ENCODE peak calls at places on chromosomes 6 and 20, in ten cellular contexts. G is right lobe of liver, H is Peyer's patch, V is lower leg skin, J is left ventricle myocardium inferior, B is Panc1, R is fibroblast of the aortic adventitia, Z is brain microvascular endothelial cell, E is cardiac fibroblast, S is fibroblast of mammary gland. U is an unnamed sample.

GRCh38 chr6:94196891-94197290 is 777.5 kb upstream of the EPHA7 start:
- DNase-seq in G (no peak), H (no peak), V (no peak), J (no peak), B (no peak), R (no peak), Z (no peak), E (no peak), S (no peak), U (no peak)

GRCh38 chr20:20303742-20304141 is 64.2 kb upstream of the INSM1 start:
- DNase-seq in G (no peak), H (peak), V (no peak), J (peak), B (no peak), R (no peak), Z (no peak), E (no peak), S (no peak), U (no peak)

GRCh38 chr6:12266571-12266970 is 23.6 kb upstream of the EDN1 start:
- DNase-seq in G (no peak), H (no peak), V (no peak), J (no peak), B (no peak), R (peak), Z (peak), E (peak), S (peak), U (peak)

GRCh38 chr20:18524646-18525045 is 16.9 kb downstream of the SEC23B start:
- DNase-seq in G (no peak), H (no peak), V (no peak), J (no peak), B (no peak), R (peak), Z (peak), E (peak), S (peak), U (peak)

GRCh38 chr6:136011475-136011874 is 160.0 kb downstream of the PDE7B start:
- DNase-seq in G (no peak), H (no peak), V (no peak), J (no peak), B (no peak), R (peak), Z (no peak), E (peak), S (peak), U (peak)

GRCh38 chr20:36988494-36988966 is 37.0 kb upstream of the SAMHD1 start:
- DNase-seq in G (no peak), H (no peak), V (no peak), J (no peak), B (no peak), R (peak), Z (peak), E (peak), S (peak), U (peak)

GRCh38 chr6:110654096-110654820 is 161.0 kb downstream of the CDK19 start:
- DNase-seq in G (no peak), H (no peak), V (no peak), J (no peak), B (peak), R (no peak), Z (no peak), E (no peak), S (peak), U (peak)

GRCh38 chr6:35484921-35485392 is 11.9 kb downstream of the TEAD3 start:
- DNase-seq in G (no peak), H (no peak), V (no peak), J (no peak), B (no peak), R (no peak), Z (no peak), E (no peak), S (peak), U (peak)

GRCh38 chr6:90028080-90028778 is 134.0 kb downstream of the GJA10 start:
- DNase-seq in G (no peak), H (no peak), V (no peak), J (no peak), B (no peak), R (no peak), Z (no peak), E (no peak), S (peak), U (no peak)

GRCh38 chr6:63904844-63905243 is 269.2 kb downstream of the PHF3 start:
- DNase-seq in G (no peak), H (no peak), V (no peak), J (no peak), B (no peak), R (peak), Z (peak), E (peak), S (peak), U (peak)

GRCh38 chr6:47780510-47781356 is 1.1 kb upstream of the OPN5 start:
- DNase-seq in G (no peak), H (peak), V (no peak), J (no peak), B (peak), R (peak), Z (peak), E (peak), S (peak), U (peak)

GRCh38 chr6:53888931-53889330 is 94.1 kb downstream of the LRRC1 start:
- DNase-seq in G (no peak), H (no peak), V (no peak), J (no peak), B (no peak), R (peak), Z (no peak), E (no peak), S (peak), U (peak)

GRCh38 chr6:17831135-17831534 is 124.4 kb upstream of the NUP153 start:
- DNase-seq in G (no peak), H (no peak), V (no peak), J (no peak), B (no peak), R (peak), Z (peak), E (peak), S (peak), U (peak)

GRCh38 chr20:59737073-59737691 is 132.8 kb downstream of the PHACTR3 start:
- DNase-seq in G (no peak), H (peak), V (peak), J (no peak), B (no peak), R (no peak), Z (no peak), E (no peak), S (no peak), U (no peak)

GRCh38 chr6:43746613-43747101 is 23.4 kb upstream of the VEGFA start:
- DNase-seq in G (no peak), H (peak), V (peak), J (no peak), B (no peak), R (no peak), Z (no peak), E (peak), S (peak), U (no peak)

GRCh38 chr6:170102582-170103481 is 188.0 kb downstream of the DLL1 start:
- DNase-seq in G (peak), H (peak), V (peak), J (no peak), B (no peak), R (no peak), Z (no peak), E (no peak), S (no peak), U (no peak)

GRCh38 chr6:34305982-34306702 is 57.3 kb upstream of the SMIM29 start:
- DNase-seq in G (no peak), H (no peak), V (no peak), J (peak), B (no peak), R (peak), Z (no peak), E (peak), S (peak), U (peak)

GRCh38 chr20:32206383-32207210 is 946 bp downstream of the PLAGL2 start:
- DNase-seq in G (no peak), H (no peak), V (no peak), J (no peak), B (no peak), R (no peak), Z (no peak), E (no peak), S (no peak), U (no peak)

GRCh38 chr20:23141016-23141415 is 54.9 kb upstream of the CD93 start:
- DNase-seq in G (peak), H (no peak), V (no peak), J (no peak), B (no peak), R (no peak), Z (no peak), E (no peak), S (no peak), U (no peak)

GRCh38 chr6:89110288-89110687 is 7.6 kb downstream of the SRSF12 start:
- DNase-seq in G (no peak), H (no peak), V (no peak), J (no peak), B (no peak), R (no peak), Z (no peak), E (no peak), S (no peak), U (no peak)

GRCh38 chr6:32906539-32906938 is 34.3 kb downstream of the HLA-DMB start:
- DNase-seq in G (no peak), H (no peak), V (no peak), J (no peak), B (no peak), R (peak), Z (peak), E (peak), S (peak), U (peak)

GRCh38 chr6:21409231-21409630 is 184.3 kb upstream of the SOX4 start:
- DNase-seq in G (no peak), H (no peak), V (no peak), J (no peak), B (no peak), R (no peak), Z (no peak), E (no peak), S (no peak), U (no peak)

GRCh38 chr6:140043357-140043756 is 668.9 kb upstream of the CITED2 start:
- DNase-seq in G (no peak), H (no peak), V (no peak), J (no peak), B (no peak), R (peak), Z (peak), E (peak), S (peak), U (peak)

GRCh38 chr6:6758915-6759654 is 170.6 kb downstream of the LY86 start:
- DNase-seq in G (peak), H (peak), V (no peak), J (no peak), B (no peak), R (peak), Z (peak), E (peak), S (peak), U (peak)

GRCh38 chr20:51388227-51388626 is 154.3 kb downstream of the NFATC2 start:
- DNase-seq in G (no peak), H (no peak), V (no peak), J (no peak), B (no peak), R (peak), Z (no peak), E (no peak), S (peak), U (peak)

GRCh38 chr20:37179671-37180524 is 550 bp upstream of the MROH8 start:
- DNase-seq in G (no peak), H (no peak), V (no peak), J (no peak), B (no peak), R (peak), Z (peak), E (peak), S (peak), U (peak)

GRCh38 chr6:47016236-47016635 is 25.9 kb downstream of the ADGRF1 start:
- DNase-seq in G (no peak), H (no peak), V (no peak), J (no peak), B (no peak), R (no peak), Z (no peak), E (no peak), S (no peak), U (no peak)

GRCh38 chr6:41729624-41730023 is 5.8 kb downstream of the TFEB start:
- DNase-seq in G (no peak), H (no peak), V (no peak), J (no peak), B (no peak), R (no peak), Z (no peak), E (no peak), S (no peak), U (no peak)

GRCh38 chr6:142377112-142377848 is 75.5 kb downstream of the ADGRG6 start:
- DNase-seq in G (peak), H (no peak), V (no peak), J (no peak), B (no peak), R (no peak), Z (no peak), E (peak), S (no peak), U (no peak)

GRCh38 chr6:43921548-43922422 is 151.8 kb downstream of the VEGFA start:
- DNase-seq in G (peak), H (no peak), V (no peak), J (no peak), B (no peak), R (no peak), Z (no peak), E (no peak), S (no peak), U (no peak)

GRCh38 chr6:128479991-128480390 is 40.4 kb downstream of the PTPRK start:
- DNase-seq in G (no peak), H (no peak), V (no peak), J (no peak), B (no peak), R (no peak), Z (no peak), E (no peak), S (no peak), U (no peak)

GRCh38 chr6:128474933-128475332 is 45.5 kb downstream of the PTPRK start:
- DNase-seq in G (no peak), H (no peak), V (no peak), J (no peak), B (no peak), R (no peak), Z (no peak), E (no peak), S (no peak), U (no peak)

GRCh38 chr6:128474481-128474880 is 45.9 kb downstream of the PTPRK start:
- DNase-seq in G (no peak), H (no peak), V (no peak), J (no peak), B (no peak), R (peak), Z (no peak), E (no peak), S (no peak), U (peak)

GRCh38 chr6:128479048-128479666 is 41.2 kb downstream of the PTPRK start:
- DNase-seq in G (no peak), H (no peak), V (no peak), J (no peak), B (no peak), R (no peak), Z (no peak), E (no peak), S (no peak), U (no peak)

GRCh38 chr6:128478230-128479047 is 42.0 kb downstream of the PTPRK start:
- DNase-seq in G (no peak), H (no peak), V (no peak), J (no peak), B (no peak), R (no peak), Z (no peak), E (no peak), S (no peak), U (no peak)
- H3K4me3 ChIP-seq in G (peak), H (peak), V (no peak), J (peak), B (no peak), R (peak), Z (no peak), E (peak), S (no peak), U (peak)

GRCh38 chr20:2101057-2101934 is at the start of gene STK35:
- DNase-seq in G (peak), H (no peak), V (peak), J (no peak), B (no peak), R (no peak), Z (no peak), E (no peak), S (peak), U (no peak)

GRCh38 chr20:2104236-2104635 is 2.6 kb downstream of the STK35 start:
- DNase-seq in G (no peak), H (no peak), V (no peak), J (no peak), B (no peak), R (no peak), Z (no peak), E (no peak), S (no peak), U (no peak)

GRCh38 chr20:2101935-2102584 is 433 bp downstream of the STK35 start:
- DNase-seq in G (peak), H (peak), V (peak), J (peak), B (peak), R (peak), Z (peak), E (peak), S (peak), U (peak)

GRCh38 chr20:2103454-2104153 is 2.0 kb downstream of the STK35 start:
- DNase-seq in G (no peak), H (no peak), V (no peak), J (no peak), B (no peak), R (no peak), Z (no peak), E (no peak), S (no peak), U (no peak)

GRCh38 chr20:2102585-2103453 is 1.2 kb downstream of the STK35 start:
- DNase-seq in G (peak), H (peak), V (peak), J (peak), B (no peak), R (peak), Z (peak), E (peak), S (peak), U (peak)
- TF ChIP-seq CTCF in G (no peak), H (no peak), V (no peak), J (no peak), B (no peak), R (no peak), Z (no peak), E (no peak), S (no peak), U (no peak)

GRCh38 chr6:37480118-37480736 is 19.5 kb downstream of the CCDC167 start:
- DNase-seq in G (no peak), H (peak), V (no peak), J (no peak), B (no peak), R (no peak), Z (no peak), E (no peak), S (no peak), U (no peak)

GRCh38 chr6:37482356-37483292 is 17.1 kb downstream of the CCDC167 start:
- DNase-seq in G (no peak), H (peak), V (no peak), J (no peak), B (no peak), R (no peak), Z (no peak), E (no peak), S (no peak), U (no peak)

GRCh38 chr6:37481793-37482192 is 17.9 kb downstream of the CCDC167 start:
- DNase-seq in G (no peak), H (peak), V (no peak), J (no peak), B (no peak), R (no peak), Z (no peak), E (no peak), S (no peak), U (no peak)

GRCh38 chr6:37479266-37479854 is 20.3 kb downstream of the CCDC167 start:
- DNase-seq in G (no peak), H (no peak), V (no peak), J (no peak), B (no peak), R (no peak), Z (no peak), E (no peak), S (no peak), U (peak)

DNA sequence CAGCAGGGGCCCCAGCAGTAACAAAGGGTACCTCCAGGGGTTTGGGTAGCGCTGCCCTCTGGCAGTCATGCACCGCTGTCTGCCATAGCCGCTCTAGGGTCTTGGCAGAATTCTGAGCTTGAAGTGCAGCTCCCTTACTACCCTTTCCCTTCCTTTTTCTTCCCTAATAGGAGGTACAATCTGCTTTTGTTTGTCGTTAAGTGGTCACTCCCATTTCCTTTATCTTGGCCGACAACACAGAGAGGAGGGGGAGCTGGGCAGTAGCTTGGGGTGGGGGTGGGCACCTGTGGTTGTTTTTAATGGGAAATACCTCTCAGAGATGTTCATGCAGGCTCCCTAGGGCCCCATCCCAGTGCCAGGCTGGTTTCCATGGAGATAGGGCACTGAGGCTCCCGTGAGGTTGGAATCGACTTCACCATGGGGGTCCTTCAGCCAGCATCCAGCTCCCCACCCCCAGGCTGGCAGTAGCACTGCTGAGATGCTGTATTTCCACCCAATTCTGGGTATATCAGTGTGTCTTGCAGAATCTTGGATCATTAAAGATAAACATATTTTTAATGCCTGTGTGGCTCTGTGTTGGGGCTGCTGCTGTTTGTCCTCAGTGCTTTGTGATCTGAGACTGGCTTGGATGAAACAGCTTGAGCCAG is 18.6 kb downstream of the CCDC167 start:
- DNase-seq in G (no peak), H (peak), V (no peak), J (no peak), B (no peak), R (no peak), Z (no peak), E (no peak), S (no peak), U (no peak)
- H3K4me3 ChIP-seq in G (no peak), H (no peak), V (no peak), J (no peak), B (no peak), R (no peak), Z (no peak), E (no peak), S (no peak), U (no peak)

GRCh38 chr20:8361008-8361652 is 229.1 kb downstream of the PLCB1 start:
- DNase-seq in G (no peak), H (no peak), V (no peak), J (no peak), B (no peak), R (peak), Z (peak), E (peak), S (peak), U (peak)
- TF ChIP-seq CTCF in G (peak), H (no peak), V (no peak), J (peak), B (no peak), R (peak), Z (peak), E (peak), S (peak), U (no peak)

GRCh38 chr6:79073888-79074287 is 4.2 kb downstream of the PHIP start:
- DNase-seq in G (no peak), H (no peak), V (no peak), J (no peak), B (no peak), R (no peak), Z (no peak), E (no peak), S (no peak), U (no peak)

GRCh38 chr6:79066828-79067227 is 11.2 kb downstream of the PHIP start:
- DNase-seq in G (no peak), H (no peak), V (no peak), J (no peak), B (no peak), R (no peak), Z (no peak), E (no peak), S (no peak), U (no peak)

GRCh38 chr6:79072640-79073181 is 5.3 kb downstream of the PHIP start:
- DNase-seq in G (no peak), H (no peak), V (no peak), J (no peak), B (no peak), R (no peak), Z (no peak), E (no peak), S (no peak), U (no peak)

GRCh38 chr6:79071547-79071946 is 6.5 kb downstream of the PHIP start:
- DNase-seq in G (no peak), H (no peak), V (no peak), J (no peak), B (no peak), R (no peak), Z (no peak), E (no peak), S (no peak), U (no peak)

DNA sequence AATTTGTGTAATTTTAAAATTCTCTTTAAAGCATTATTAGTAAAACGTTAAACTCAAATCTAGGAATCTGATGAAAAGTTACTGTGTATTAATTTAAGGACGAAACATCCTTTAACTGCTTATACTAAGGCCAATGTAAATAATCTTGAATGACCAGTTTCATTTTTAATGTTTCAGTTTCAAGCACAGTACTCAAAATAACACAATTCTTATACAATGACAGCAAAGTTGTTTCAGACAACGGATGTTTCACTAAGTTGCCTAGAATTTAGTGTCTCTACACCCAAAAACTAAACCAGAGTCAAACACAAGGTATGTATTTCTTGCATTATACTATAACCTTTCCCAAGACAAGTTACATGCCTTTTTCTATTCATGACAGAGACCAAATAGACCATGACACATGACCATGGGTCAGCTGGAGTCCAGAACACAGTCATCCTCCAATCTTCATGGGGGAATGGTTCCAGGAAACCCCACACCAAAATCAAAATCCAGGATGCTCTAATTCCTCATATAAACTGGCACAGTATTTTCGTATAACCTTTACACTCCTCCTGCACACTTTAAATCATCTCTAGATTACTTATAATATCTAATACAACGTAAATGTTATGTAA is 7.7 kb downstream of the PHIP start:
- DNase-seq in G (no peak), H (no peak), V (no peak), J (no peak), B (no peak), R (no peak), Z (peak), E (no peak), S (peak), U (no peak)
- H3K4me3 ChIP-seq in G (no peak), H (no peak), V (no peak), J (no peak), B (no peak), R (no peak), Z (no peak), E (no peak), S (no peak), U (no peak)

U was measured in AG10803.